ENCODE peak calls at places on chromosomes 2 and 18, in ten cellular contexts. O is ovary; U is CD8-positive, alpha-beta memory T cell; A is body of pancreas; N is GM06990; G is HAP-1; P is right atrium auricular region; E is bronchial epithelial cell; D is cardiac muscle cell; C is fibroblast of lung. J is an unnamed sample.

GRCh38 chr2:120875431-120875830 is 139.8 kb downstream of the GLI2 start:
- DNase-seq in U (no peak), C (no peak), P (no peak), E (no peak), G (no peak), D (no peak), A (no peak), O (no peak), N (no peak), J (no peak)

GRCh38 chr2:174631009-174631981 is 33.7 kb upstream of the WIPF1 start:
- DNase-seq in G (no peak), O (no peak), D (no peak), A (no peak), P (no peak), C (peak; percentile 97), N (no peak), E (no peak), U (no peak), J (no peak)

GRCh38 chr18:64244571-64244970 is 95.7 kb upstream of the LINC00305 start:
- DNase-seq in G (peak; percentile 57), C (no peak), U (no peak), N (no peak), E (no peak), D (no peak), P (no peak), O (no peak), A (no peak), J (no peak)

GRCh38 chr2:66433945-66434678 is 813 bp upstream of the MEIS1 start:
- DNase-seq in C (peak; percentile 76), P (no peak), A (peak; percentile 78), D (peak; percentile 69), U (no peak), O (peak; percentile 62), G (peak; percentile 76), E (peak; percentile 55), N (peak; percentile 57), J (peak; percentile 69)

GRCh38 chr2:156466739-156467405 is 30.7 kb downstream of the GPD2 start:
- DNase-seq in D (no peak), G (peak; percentile 25), E (no peak), P (peak; percentile 62), C (peak; percentile 80), O (peak; percentile 68), A (peak; percentile 65), N (no peak), U (no peak), J (no peak)

GRCh38 chr2:166335284-166335683 is 40.5 kb downstream of the SCN9A start:
- DNase-seq in C (no peak), G (no peak), U (no peak), E (no peak), P (no peak), N (no peak), D (no peak), O (no peak), A (no peak), J (no peak)

GRCh38 chr2:189298038-189298437 is 118.5 kb upstream of the COL5A2 start:
- DNase-seq in C (peak; percentile 79), U (no peak), A (no peak), N (no peak), G (no peak), O (no peak), P (no peak), D (no peak), E (no peak), J (no peak)

GRCh38 chr2:96669539-96670215 is 27.1 kb downstream of the FER1L5 start:
- DNase-seq in G (no peak), O (no peak), N (no peak), P (no peak), U (no peak), D (no peak), C (no peak), A (no peak), E (no peak), J (no peak)

GRCh38 chr2:232633413-232634318 is at the start of gene EFHD1:
- DNase-seq in O (peak; percentile 88), C (peak; percentile 66), E (peak; percentile 29), P (peak; percentile 70), A (peak; percentile 71), D (peak; percentile 91), N (peak; percentile 29), G (peak; percentile 93), U (peak; percentile 39), J (peak; percentile 88)

DNA sequence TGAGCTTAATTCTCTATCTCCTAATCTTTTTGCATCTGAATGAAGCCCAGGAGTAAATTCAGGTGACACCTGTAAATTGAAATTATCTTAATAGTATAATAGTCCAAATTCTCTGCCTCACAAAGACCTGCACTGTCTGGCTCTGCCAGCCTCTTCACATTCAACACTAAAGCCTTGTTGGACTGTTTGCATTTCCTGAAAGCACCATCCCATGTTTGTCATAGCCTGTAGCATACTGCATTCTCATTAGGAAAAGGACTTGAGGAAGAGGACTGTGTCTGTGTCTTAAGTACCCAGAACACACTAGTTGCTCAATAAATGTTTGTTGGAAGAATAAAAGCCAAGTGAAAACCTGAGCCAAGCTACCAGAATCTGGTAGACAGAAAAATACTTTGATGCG is 42.9 kb upstream of the GRHL1 start:
- DNase-seq in E (peak; percentile 35), P (no peak), O (no peak), U (no peak), N (no peak), C (no peak), G (no peak), D (no peak), A (no peak), J (no peak)
- H3K36me3 ChIP-seq in E (no peaks in the 10 kb centered on the region), P (peaks cover 14% of the 10 kb centered on the region), O (no peaks in the 10 kb centered on the region), U (peaks cover 8% of the 10 kb centered on the region), N (no peaks in the 10 kb centered on the region), C (no peaks in the 10 kb centered on the region), G (peaks cover 7% of the 10 kb centered on the region), D (peaks cover 2% of the 10 kb centered on the region), A (no peaks in the 10 kb centered on the region), J (peaks cover 65% of the 10 kb centered on the region)

GRCh38 chr2:108825254-108825653 is 38.7 kb downstream of the CCDC138 start:
- DNase-seq in C (no peak), U (no peak), A (no peak), N (no peak), O (no peak), P (no peak), D (no peak), E (peak; percentile 45), G (no peak), J (no peak)
- H3K36me3 ChIP-seq in C (no peaks in the 10 kb centered on the region), U (no peaks in the 10 kb centered on the region), A (no peaks in the 10 kb centered on the region), N (no peaks in the 10 kb centered on the region), O (no peaks in the 10 kb centered on the region), P (no peaks in the 10 kb centered on the region), D (no peaks in the 10 kb centered on the region), E (no peaks in the 10 kb centered on the region), G (peaks cover 8% of the 10 kb centered on the region), J (peaks cover 11% of the 10 kb centered on the region)

GRCh38 chr2:127651987-127652550 is 6.1 kb downstream of the GPR17 start:
- DNase-seq in C (no peak), O (no peak), P (peak; percentile 89), N (no peak), U (no peak), D (peak; percentile 91), A (peak; percentile 40), G (no peak), E (no peak), J (peak; percentile 76)
- H3K36me3 ChIP-seq in C (no peaks in the 10 kb centered on the region), O (no peaks in the 10 kb centered on the region), P (peaks cover 55% of the 10 kb centered on the region), N (no peaks in the 10 kb centered on the region), U (no peaks in the 10 kb centered on the region), D (no peaks in the 10 kb centered on the region), A (no peaks in the 10 kb centered on the region), G (no peaks in the 10 kb centered on the region), E (no peaks in the 10 kb centered on the region), J (peaks cover 54% of the 10 kb centered on the region)

DNA sequence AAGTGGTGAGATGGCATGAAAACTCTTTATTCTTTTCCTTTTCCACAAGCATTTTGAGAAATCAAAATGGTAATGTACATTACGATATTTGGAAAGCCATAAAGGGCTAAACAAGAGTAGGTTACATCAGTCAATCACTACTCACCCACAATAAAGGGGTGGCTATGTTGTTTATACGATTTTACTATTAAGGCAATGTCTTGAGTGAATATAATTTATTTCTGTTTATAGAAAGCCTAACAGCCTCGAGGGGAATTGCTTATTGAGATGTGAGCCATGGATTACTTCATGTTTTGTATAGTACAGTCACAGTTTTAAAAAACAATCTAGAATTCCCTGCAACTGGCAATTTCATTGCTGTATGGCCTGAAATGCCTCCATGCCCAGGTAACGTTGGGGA is 237.5 kb upstream of the RBBP8 start:
- DNase-seq in D (no peak), N (no peak), P (no peak), G (no peak), U (no peak), C (no peak), E (no peak), O (no peak), A (no peak), J (no peak)
- H3K36me3 ChIP-seq in D (no peaks in the 10 kb centered on the region), N (no peaks in the 10 kb centered on the region), P (no peaks in the 10 kb centered on the region), G (no peaks in the 10 kb centered on the region), U (no peaks in the 10 kb centered on the region), C (no peaks in the 10 kb centered on the region), E (no peaks in the 10 kb centered on the region), O (no peaks in the 10 kb centered on the region), A (no peaks in the 10 kb centered on the region), J (no peaks in the 10 kb centered on the region)

DNA sequence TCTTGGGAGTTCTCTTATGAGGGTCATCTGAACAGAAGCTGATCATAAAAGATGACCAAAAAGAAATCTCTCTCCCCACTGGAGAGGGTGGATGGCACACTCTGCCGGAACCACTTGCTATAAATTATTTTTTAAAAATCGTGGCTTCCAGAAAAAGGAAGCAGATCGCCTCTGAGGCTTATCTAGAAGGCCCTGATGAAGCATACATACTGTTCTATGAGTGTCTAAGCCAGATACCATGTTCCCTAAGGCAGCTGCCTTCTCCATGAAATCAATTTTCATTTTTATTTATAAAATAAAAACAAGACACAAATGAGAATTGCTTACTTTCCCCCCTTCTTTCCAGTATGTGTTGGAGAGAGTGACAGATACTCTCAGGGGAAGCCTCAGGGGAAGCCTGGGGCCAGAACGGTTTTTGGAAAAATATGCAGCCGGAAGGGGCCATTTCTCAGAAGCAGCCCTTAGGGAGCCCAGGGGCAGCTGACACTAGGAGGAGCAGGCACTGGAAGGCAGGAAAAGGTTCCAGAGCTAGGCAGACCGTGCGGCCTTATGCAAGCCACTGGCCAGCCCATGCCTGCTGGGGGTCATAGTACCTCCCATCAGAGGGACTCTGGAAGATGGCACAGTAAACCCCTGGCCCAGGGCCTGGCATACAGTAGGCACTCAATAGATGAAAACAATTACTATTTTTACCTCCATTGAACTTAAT is 130.6 kb downstream of the CABLES1 start:
- DNase-seq in O (no peak), A (no peak), G (no peak), U (no peak), N (no peak), P (no peak), C (no peak), E (no peak), D (no peak), J (no peak)
- H3K36me3 ChIP-seq in O (no peaks in the 10 kb centered on the region), A (no peaks in the 10 kb centered on the region), G (no peaks in the 10 kb centered on the region), U (no peaks in the 10 kb centered on the region), N (no peaks in the 10 kb centered on the region), P (no peaks in the 10 kb centered on the region), C (no peaks in the 10 kb centered on the region), E (no peaks in the 10 kb centered on the region), D (no peaks in the 10 kb centered on the region), J (no peaks in the 10 kb centered on the region)